ENCODE peak calls at places on chromosomes 16 and 17, in ten cellular contexts. J, F, C, H, L, N, Y, X, Z and I are unnamed samples.
A peak's percentile ranks its signal among the peaks of the same experiment; 100 is the strongest.

GRCh38 chr16:66846266-66846665 is 2.1 kb downstream of the CA7 start:
- DNase-seq in J (no peak), F (no peak), C (no peak), H (no peak), L (no peak), N (peak; percentile 1), Y (no peak), X (peak; percentile 22), Z (no peak), I (no peak)

GRCh38 chr17:7832431-7832830 is 1.6 kb upstream of the KDM6B start:
- DNase-seq in J (no peak), F (no peak), C (no peak), H (no peak), L (no peak), N (no peak), Y (no peak), X (no peak), Z (no peak), I (no peak)

GRCh38 chr16:4623593-4623992 is 1.0 kb upstream of the MGRN1 start:
- DNase-seq in J (no peak), F (no peak), C (no peak), H (no peak), L (no peak), N (no peak), Y (no peak), X (no peak), Z (no peak), I (no peak)

GRCh38 chr16:3004781-3005284 is 7.9 kb upstream of the CLDN9 start:
- DNase-seq in J (peak; percentile 51), F (no peak), C (peak; percentile 73), H (no peak), L (no peak), N (no peak), Y (peak; percentile 64), X (no peak), Z (no peak), I (no peak)

GRCh38 chr17:3827124-3827773 is 18.8 kb downstream of the NCBP3 start:
- DNase-seq in J (peak; percentile 89), F (peak; percentile 70), C (peak; percentile 54), H (peak; percentile 51), L (peak; percentile 71), N (peak; percentile 63), Y (peak; percentile 79), X (peak; percentile 80), Z (no peak), I (peak; percentile 47)

GRCh38 chr16:88554711-88555264 is 15.4 kb upstream of the ZC3H18 start:
- DNase-seq in J (no peak), F (no peak), C (no peak), H (no peak), L (no peak), N (no peak), Y (no peak), X (no peak), Z (no peak), I (no peak)

GRCh38 chr16:11224894-11225676 is 30.9 kb downstream of the SOCS1 start:
- DNase-seq in J (no peak), F (peak; percentile 75), C (no peak), H (peak; percentile 63), L (peak; percentile 90), N (no peak), Y (no peak), X (peak; percentile 94), Z (no peak), I (peak; percentile 75)

GRCh38 chr16:525520-526180 is 1.9 kb upstream of the CAPN15 start:
- DNase-seq in J (no peak), F (no peak), C (peak; percentile 51), H (peak; percentile 39), L (peak; percentile 88), N (peak; percentile 58), Y (no peak), X (peak; percentile 91), Z (no peak), I (peak; percentile 63)

GRCh38 chr17:33457477-33457876 is 164.4 kb upstream of the ASIC2 start:
- DNase-seq in J (no peak), F (no peak), C (no peak), H (no peak), L (no peak), N (no peak), Y (no peak), X (no peak), Z (no peak), I (no peak)

GRCh38 chr16:86010680-86011141 is 111.7 kb downstream of the IRF8 start:
- DNase-seq in J (no peak), F (no peak), C (no peak), H (no peak), L (no peak), N (no peak), Y (no peak), X (peak; percentile 50), Z (no peak), I (no peak)

GRCh38 chr17:57186231-57187019 is 69.9 kb upstream of the MSI2 start:
- DNase-seq in J (peak; percentile 76), F (no peak), C (no peak), H (no peak), L (no peak), N (peak; percentile 30), Y (no peak), X (no peak), Z (no peak), I (no peak)

GRCh38 chr17:40596261-40596919 is 31.1 kb upstream of the CCR7 start:
- DNase-seq in J (peak; percentile 89), F (no peak), C (peak; percentile 18), H (no peak), L (peak; percentile 52), N (no peak), Y (no peak), X (peak; percentile 54), Z (peak; percentile 32), I (no peak)

GRCh38 chr16:53429221-53429943 is 4.9 kb upstream of the RBL2 start:
- DNase-seq in J (peak; percentile 49), F (no peak), C (peak; percentile 31), H (no peak), L (no peak), N (no peak), Y (no peak), X (no peak), Z (no peak), I (no peak)

GRCh38 chr17:28741358-28742349 is 2.2 kb upstream of the TRAF4 start:
- DNase-seq in J (no peak), F (no peak), C (no peak), H (no peak), L (no peak), N (no peak), Y (no peak), X (peak; percentile 79), Z (no peak), I (no peak)

GRCh38 chr17:21843951-21844590 is 151.7 kb downstream of the KCNJ18 start:
- DNase-seq in J (no peak), F (no peak), C (peak; percentile 15), H (no peak), L (no peak), N (no peak), Y (no peak), X (no peak), Z (no peak), I (no peak)

GRCh38 chr16:65054457-65054856 is 67.4 kb downstream of the CDH11 start:
- DNase-seq in J (no peak), F (no peak), C (no peak), H (no peak), L (no peak), N (no peak), Y (no peak), X (no peak), Z (no peak), I (no peak)

GRCh38 chr17:81034168-81034777 is 678 bp upstream of the BAIAP2 start:
- DNase-seq in J (peak; percentile 71), F (no peak), C (no peak), H (no peak), L (no peak), N (no peak), Y (no peak), X (no peak), Z (no peak), I (no peak)

GRCh38 chr17:6323626-6324356 is 111.1 kb downstream of the AIPL1 start:
- DNase-seq in J (peak; percentile 63), F (no peak), C (peak; percentile 23), H (no peak), L (no peak), N (no peak), Y (peak; percentile 19), X (no peak), Z (no peak), I (no peak)

GRCh38 chr16:56481468-56482112 is 30.2 kb downstream of the OGFOD1 start:
- DNase-seq in J (peak; percentile 69), F (no peak), C (no peak), H (no peak), L (no peak), N (no peak), Y (no peak), X (no peak), Z (no peak), I (no peak)

GRCh38 chr17:72654746-72655145 is 437.7 kb downstream of the SLC39A11 start:
- DNase-seq in J (no peak), F (no peak), C (no peak), H (no peak), L (no peak), N (no peak), Y (no peak), X (no peak), Z (no peak), I (no peak)

GRCh38 chr16:22220076-22220453 is 14.0 kb downstream of the EEF2K start:
- DNase-seq in J (no peak), F (no peak), C (no peak), H (no peak), L (no peak), N (peak; percentile 51), Y (no peak), X (no peak), Z (no peak), I (no peak)

GRCh38 chr17:50585893-50586292 is 25.4 kb downstream of the CACNA1G start:
- DNase-seq in J (peak; percentile 70), F (no peak), C (no peak), H (no peak), L (no peak), N (no peak), Y (no peak), X (no peak), Z (no peak), I (no peak)

GRCh38 chr16:48912360-48912759 is 302.4 kb upstream of the N4BP1 start:
- DNase-seq in J (no peak), F (no peak), C (peak; percentile 34), H (no peak), L (no peak), N (no peak), Y (no peak), X (peak; percentile 48), Z (no peak), I (no peak)

GRCh38 chr16:62036101-62036806 is at the start of gene CDH8:
- DNase-seq in J (peak; percentile 53), F (no peak), C (peak; percentile 72), H (no peak), L (no peak), N (no peak), Y (peak; percentile 76), X (no peak), Z (no peak), I (no peak)